ENCODE peak calls at places on chromosome 14, in five cellular contexts. I is HCT116, Y is stomach, G is sigmoid colon, E is transverse colon. Z is an unnamed sample.

GRCh38 chr14:65864549-65864948 is 452.0 kb downstream of the FUT8 start:
- DNase-seq in I (no peak), Y (no peak), G (no peak), E (no peak), Z (no peak)

GRCh38 chr14:55450124-55450523 is 9.7 kb upstream of the TBPL2 start:
- DNase-seq in I (no peak), Y (no peak), G (no peak), E (no peak), Z (no peak)

GRCh38 chr14:99821519-99822165 is 28.4 kb downstream of the EML1 start:
- DNase-seq in I (no peak), Y (no peak), G (no peak), E (no peak), Z (no peak)

GRCh38 chr14:26486922-26487321 is 110.9 kb downstream of the NOVA1 start:
- DNase-seq in I (no peak), Y (no peak), G (no peak), E (no peak), Z (no peak)

GRCh38 chr14:68286667-68287066 is 467.1 kb downstream of the RAD51B start:
- DNase-seq in I (no peak), Y (no peak), G (no peak), E (no peak), Z (no peak)

GRCh38 chr14:81165188-81165587 is 55.6 kb downstream of the GTF2A1 start:
- DNase-seq in I (no peak), Y (no peak), G (no peak), E (no peak), Z (no peak)

GRCh38 chr14:67762051-67762450 is 54.3 kb downstream of the ZFYVE26 start:
- DNase-seq in I (no peak), Y (no peak), G (no peak), E (no peak), Z (no peak)

GRCh38 chr14:104745431-104745830 is 7.5 kb upstream of the SIVA1 start:
- DNase-seq in I (no peak), Y (no peak), G (no peak), E (no peak), Z (no peak)

GRCh38 chr14:104818714-104819161 is 17.8 kb downstream of the ZBTB42 start:
- DNase-seq in I (no peak), Y (peak; percentile 20), G (peak; percentile 34), E (no peak), Z (no peak)

GRCh38 chr14:75658957-75659356 is 1.7 kb downstream of the ERG28 start:
- DNase-seq in I (no peak), Y (no peak), G (no peak), E (no peak), Z (no peak)

GRCh38 chr14:80212025-80212402 is 710 bp upstream of the DIO2 start:
- DNase-seq in I (no peak), Y (no peak), G (no peak), E (no peak), Z (no peak)

GRCh38 chr14:93320489-93320888 is 12.3 kb downstream of the BTBD7 start:
- DNase-seq in I (no peak), Y (no peak), G (no peak), E (no peak), Z (no peak)

GRCh38 chr14:58639842-58640484 is 2.2 kb downstream of the DACT1 start:
- DNase-seq in I (peak; percentile 62), Y (no peak), G (no peak), E (peak; percentile 56), Z (no peak)

GRCh38 chr14:70714055-70714550 is 72.4 kb downstream of the TTC9 start:
- DNase-seq in I (peak; percentile 54), Y (peak; percentile 47), G (no peak), E (peak; percentile 14), Z (no peak)

GRCh38 chr14:21055473-21056117 is 2.0 kb upstream of the RNASE8 start:
- DNase-seq in I (no peak), Y (no peak), G (no peak), E (peak; percentile 67), Z (no peak)

GRCh38 chr14:37124617-37125016 is 47.8 kb downstream of the SLC25A21 start:
- DNase-seq in I (no peak), Y (no peak), G (no peak), E (no peak), Z (no peak)

GRCh38 chr14:77459072-77459723 is 1.3 kb downstream of the AHSA1 start:
- DNase-seq in I (peak; percentile 65), Y (peak; percentile 66), G (no peak), E (peak; percentile 73), Z (no peak)

GRCh38 chr14:74019743-74020142 is 594 bp downstream of the BBOF1 start:
- DNase-seq in I (no peak), Y (no peak), G (no peak), E (no peak), Z (no peak)

GRCh38 chr14:77051101-77051500 is 22.6 kb upstream of the IRF2BPL start:
- DNase-seq in I (no peak), Y (peak; percentile 60), G (peak; percentile 81), E (no peak), Z (no peak)

GRCh38 chr14:99508896-99509629 is 27.9 kb downstream of the CCNK start:
- DNase-seq in I (no peak), Y (peak; percentile 77), G (no peak), E (no peak), Z (no peak)

GRCh38 chr14:78614651-78615050 is 444.5 kb downstream of the NRXN3 start:
- DNase-seq in I (no peak), Y (no peak), G (no peak), E (no peak), Z (no peak)

GRCh38 chr14:89369656-89370055 is 47.4 kb downstream of the FOXN3 start:
- DNase-seq in I (no peak), Y (no peak), G (no peak), E (no peak), Z (no peak)

GRCh38 chr14:36383674-36384421 is 63.4 kb upstream of the MBIP start:
- DNase-seq in I (no peak), Y (no peak), G (no peak), E (no peak), Z (no peak)

GRCh38 chr14:103273847-103274615 is 60.0 kb upstream of the EIF5 start:
- DNase-seq in I (no peak), Y (no peak), G (no peak), E (no peak), Z (peak; percentile 71)
- H3K4me3 ChIP-seq in I (no peak overlapping the region), Y (peak overlapping the region; percentile 41), G (peak overlapping the region; percentile 38), E (no peak overlapping the region), Z (peak overlapping the region; percentile 30)

GRCh38 chr14:48504921-48505320 is 829.5 kb upstream of the MDGA2 start:
- DNase-seq in I (no peak), Y (no peak), G (no peak), E (no peak), Z (no peak)
- TF ChIP-seq POLR2AphosphoS5 in I (no peak), Y (no peak), G (no peak), E (no peak), Z (no peak)

DNA sequence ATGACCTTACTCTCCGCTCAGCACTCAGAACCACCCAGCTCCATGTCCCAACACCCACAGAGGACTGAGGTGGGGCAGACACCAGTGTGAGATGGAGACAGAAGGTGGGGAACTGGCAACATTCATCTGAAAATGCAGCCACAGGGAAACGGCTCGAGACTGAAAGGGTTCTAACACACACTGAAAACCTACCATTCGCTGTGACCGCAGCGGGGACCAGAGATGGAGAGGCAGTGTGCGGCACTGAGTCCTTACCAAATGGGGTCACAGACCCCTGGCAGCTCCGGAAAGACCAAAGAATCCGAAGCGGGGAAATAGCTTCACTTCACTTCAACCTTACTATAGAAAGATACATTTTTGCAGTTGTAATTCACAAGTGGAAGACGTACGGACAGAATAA is 9.6 kb downstream of the BAG5 start:
- DNase-seq in I (no peak), Y (no peak), G (no peak), E (peak; percentile 6), Z (no peak)
- H3K27ac ChIP-seq in I (peak overlapping the region; percentile 10), Y (peak overlapping the region; percentile 84), G (peak overlapping the region; percentile 95), E (peak overlapping the region; percentile 89), Z (peak overlapping the region; percentile 87)

GRCh38 chr14:23406725-23407355 is 1.2 kb downstream of the MYH6 start:
- DNase-seq in I (no peak), Y (no peak), G (no peak), E (no peak), Z (no peak)
- H3K4me3 ChIP-seq in I (no peak overlapping the region), Y (no peak overlapping the region), G (no peak overlapping the region), E (no peak overlapping the region), Z (no peak overlapping the region)

GRCh38 chr14:25050494-25051170 is 685 bp upstream of the STXBP6 start:
- DNase-seq in I (no peak), Y (no peak), G (no peak), E (no peak), Z (no peak)
- TF ChIP-seq POLR2AphosphoS5 in I (no peak), Y (no peak), G (no peak), E (no peak), Z (no peak)

DNA sequence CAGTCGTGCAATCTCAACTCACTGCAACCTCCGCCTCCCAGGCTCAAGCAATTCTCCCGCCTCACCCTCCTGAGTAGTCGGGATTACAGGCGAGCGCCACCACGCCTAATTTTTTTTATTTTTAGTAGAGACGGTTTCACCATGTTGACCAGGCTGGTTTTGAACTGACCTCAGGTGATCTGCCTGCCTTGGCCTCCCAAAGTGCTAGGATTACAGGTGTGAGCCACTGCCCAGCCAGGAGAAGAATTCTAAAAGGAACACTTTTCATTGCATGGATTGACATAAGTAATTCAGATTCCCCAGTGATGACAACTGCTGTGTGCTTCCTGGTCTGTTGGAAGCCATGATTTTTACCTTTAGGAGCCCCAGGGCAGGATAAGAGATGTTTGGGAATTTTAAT is 22.1 kb downstream of the DMAC2L start:
- DNase-seq in I (no peak), Y (no peak), G (no peak), E (no peak), Z (no peak)
- H3K27ac ChIP-seq in I (no peak overlapping the region), Y (no peak overlapping the region), G (no peak overlapping the region), E (no peak overlapping the region), Z (peak overlapping the region; percentile 70)

DNA sequence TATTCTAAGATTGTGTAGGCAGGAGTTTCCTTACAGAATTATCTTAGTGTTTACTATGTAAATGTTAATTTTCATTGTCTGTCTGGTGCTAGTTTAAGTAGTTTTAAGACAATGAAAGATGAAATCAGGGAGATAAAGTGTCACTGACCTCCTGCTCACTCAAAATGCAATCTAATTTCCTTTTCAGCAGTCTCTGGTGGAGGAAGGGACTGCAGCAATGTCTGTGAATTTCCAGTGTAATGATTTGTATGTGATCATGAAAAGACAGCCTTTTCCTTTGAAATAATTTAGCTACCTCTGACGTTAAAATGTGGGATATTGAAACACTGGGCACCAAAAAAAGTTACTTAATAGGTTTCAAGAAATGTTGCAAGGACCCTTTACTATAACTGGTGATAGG is 779.7 kb upstream of the FLRT2 start:
- DNase-seq in I (no peak), Y (no peak), G (no peak), E (no peak), Z (no peak)
- H3K4me3 ChIP-seq in I (no peak overlapping the region), Y (no peak overlapping the region), G (no peak overlapping the region), E (no peak overlapping the region), Z (no peak overlapping the region)

GRCh38 chr14:91402278-91403068 is 15.1 kb downstream of the CCDC88C start:
- DNase-seq in I (no peak), Y (peak; percentile 82), G (no peak), E (peak; percentile 59), Z (no peak)
- TF ChIP-seq POLR2AphosphoS5 in I (no peak), Y (no peak), G (no peak), E (no peak), Z (no peak)

Z was measured in vagina.